ENCODE peak calls at places on chromosomes 1 and 21, in ten cellular contexts. G is OCI-LY7, E is fibroblast of lung, M is PC-3, O is neural progenitor cell, U is IMR-90, V is GM23338, C is mesenchymal stem cell, P is MM.1S, K is DND-41. I is an unnamed sample.

GRCh38 chr1:11961230-11961629 is 19.0 kb upstream of the MFN2 start:
- DNase-seq in G (no peak), E (no peak), M (no peak), O (no peak), U (no peak), V (no peak), C (peak), P (no peak), K (no peak), I (no peak)

GRCh38 chr21:45583831-45584509 is 41.7 kb upstream of the SLC19A1 start:
- DNase-seq in G (no peak), E (no peak), M (no peak), O (no peak), U (no peak), V (no peak), C (no peak), P (no peak), K (no peak), I (no peak)

GRCh38 chr1:220300442-220301121 is 28.3 kb upstream of the RAB3GAP2 start:
- DNase-seq in G (no peak), E (peak), M (peak), O (peak), U (peak), V (peak), C (peak), P (peak), K (no peak), I (peak)

GRCh38 chr1:168834225-168834872 is 105.3 kb upstream of the DPT start:
- DNase-seq in G (no peak), E (no peak), M (no peak), O (no peak), U (no peak), V (no peak), C (no peak), P (no peak), K (no peak), I (no peak)

GRCh38 chr1:152347116-152347728 is 12.6 kb downstream of the FLG2 start:
- DNase-seq in G (peak), E (peak), M (peak), O (peak), U (peak), V (peak), C (peak), P (peak), K (peak), I (peak)

GRCh38 chr1:231337043-231337471 is 595 bp downstream of the EXOC8 start:
- DNase-seq in G (no peak), E (peak), M (no peak), O (no peak), U (no peak), V (peak), C (no peak), P (peak), K (no peak), I (no peak)

GRCh38 chr21:45420623-45421041 is 15.7 kb downstream of the COL18A1 start:
- DNase-seq in G (no peak), E (peak), M (no peak), O (no peak), U (no peak), V (no peak), C (no peak), P (no peak), K (no peak), I (no peak)

GRCh38 chr1:158176399-158176798 is 4.3 kb upstream of the CD1D start:
- DNase-seq in G (peak), E (no peak), M (no peak), O (no peak), U (no peak), V (no peak), C (no peak), P (no peak), K (no peak), I (no peak)

GRCh38 chr1:25474439-25475047 is 43.8 kb downstream of the MACO1 start:
- DNase-seq in G (no peak), E (no peak), M (no peak), O (no peak), U (no peak), V (no peak), C (no peak), P (no peak), K (no peak), I (no peak)

GRCh38 chr1:25550683-25551310 is 7.4 kb downstream of the LDLRAP1 start:
- DNase-seq in G (no peak), E (peak), M (no peak), O (no peak), U (peak), V (no peak), C (no peak), P (no peak), K (no peak), I (no peak)

GRCh38 chr1:9753121-9753531 is 70.6 kb downstream of the CLSTN1 start:
- DNase-seq in G (no peak), E (peak), M (peak), O (no peak), U (peak), V (no peak), C (peak), P (no peak), K (no peak), I (peak)

GRCh38 chr1:51624851-51625250 is 8.0 kb downstream of the OSBPL9 start:
- DNase-seq in G (no peak), E (no peak), M (peak), O (no peak), U (peak), V (no peak), C (peak), P (no peak), K (no peak), I (no peak)

GRCh38 chr1:176857632-176858031 is 306.9 kb downstream of the ASTN1 start:
- DNase-seq in G (no peak), E (peak), M (peak), O (no peak), U (no peak), V (no peak), C (no peak), P (no peak), K (no peak), I (peak)

GRCh38 chr1:99265124-99265523 is 832 bp downstream of the PLPPR4 start:
- DNase-seq in G (no peak), E (no peak), M (no peak), O (no peak), U (no peak), V (no peak), C (no peak), P (no peak), K (no peak), I (no peak)

GRCh38 chr1:193109619-193110018 is 4.4 kb upstream of the GLRX2 start:
- DNase-seq in G (no peak), E (no peak), M (no peak), O (no peak), U (no peak), V (no peak), C (no peak), P (no peak), K (no peak), I (no peak)

GRCh38 chr1:31753623-31754349 is 10.4 kb downstream of the ADGRB2 start:
- DNase-seq in G (no peak), E (no peak), M (no peak), O (no peak), U (peak), V (no peak), C (no peak), P (no peak), K (peak), I (peak)

GRCh38 chr1:93775224-93775623 is 93.6 kb upstream of the BCAR3 start:
- DNase-seq in G (no peak), E (no peak), M (peak), O (no peak), U (no peak), V (no peak), C (no peak), P (no peak), K (no peak), I (no peak)

GRCh38 chr1:89942825-89943658 is 51.9 kb upstream of the ZNF326 start:
- DNase-seq in G (no peak), E (no peak), M (peak), O (no peak), U (peak), V (no peak), C (peak), P (no peak), K (no peak), I (peak)

GRCh38 chr1:167984886-167985489 is 48.1 kb upstream of the MPC2 start:
- DNase-seq in G (no peak), E (peak), M (no peak), O (no peak), U (no peak), V (no peak), C (no peak), P (no peak), K (no peak), I (no peak)

GRCh38 chr1:220879509-220880366 is 495 bp downstream of the HLX start:
- DNase-seq in G (no peak), E (peak), M (peak), O (peak), U (peak), V (peak), C (peak), P (peak), K (no peak), I (peak)

GRCh38 chr1:228344631-228345072 is 62.0 kb downstream of the TRIM11 start:
- DNase-seq in G (no peak), E (no peak), M (peak), O (no peak), U (no peak), V (no peak), C (no peak), P (no peak), K (no peak), I (no peak)

GRCh38 chr21:43703068-43703880 is 15.7 kb upstream of the PDXK start:
- DNase-seq in G (no peak), E (peak), M (no peak), O (peak), U (peak), V (peak), C (peak), P (peak), K (no peak), I (peak)

GRCh38 chr1:84613026-84613425 is 38.8 kb upstream of the CTBS start:
- DNase-seq in G (no peak), E (peak), M (no peak), O (no peak), U (peak), V (no peak), C (no peak), P (no peak), K (no peak), I (peak)

GRCh38 chr1:184771190-184771691 is 16.6 kb upstream of the EDEM3 start:
- DNase-seq in G (peak), E (no peak), M (no peak), O (peak), U (no peak), V (no peak), C (no peak), P (no peak), K (no peak), I (no peak)

GRCh38 chr1:238592586-238592985 is 701.9 kb upstream of the ZP4 start:
- DNase-seq in G (no peak), E (no peak), M (no peak), O (no peak), U (no peak), V (no peak), C (no peak), P (no peak), K (no peak), I (no peak)
- H2AFZ ChIP-seq in G (no peak), E (no peak), M (no peak), O (no peak), U (no peak), V (peak), C (no peak), P (no peak), K (no peak), I (peak)

GRCh38 chr1:39576016-39576657 is 453 bp downstream of the PABPC4 start:
- DNase-seq in G (peak), E (peak), M (peak), O (peak), U (no peak), V (peak), C (peak), P (peak), K (peak), I (peak)
- H2AFZ ChIP-seq in G (no peak), E (no peak), M (no peak), O (peak), U (peak), V (peak), C (no peak), P (no peak), K (peak), I (peak)

GRCh38 chr1:223700942-223701637 is 11.2 kb upstream of the CAPN2 start:
- DNase-seq in G (no peak), E (peak), M (peak), O (no peak), U (peak), V (no peak), C (peak), P (no peak), K (no peak), I (peak)
- H2AFZ ChIP-seq in G (no peak), E (no peak), M (peak), O (no peak), U (peak), V (peak), C (no peak), P (no peak), K (no peak), I (peak)

DNA sequence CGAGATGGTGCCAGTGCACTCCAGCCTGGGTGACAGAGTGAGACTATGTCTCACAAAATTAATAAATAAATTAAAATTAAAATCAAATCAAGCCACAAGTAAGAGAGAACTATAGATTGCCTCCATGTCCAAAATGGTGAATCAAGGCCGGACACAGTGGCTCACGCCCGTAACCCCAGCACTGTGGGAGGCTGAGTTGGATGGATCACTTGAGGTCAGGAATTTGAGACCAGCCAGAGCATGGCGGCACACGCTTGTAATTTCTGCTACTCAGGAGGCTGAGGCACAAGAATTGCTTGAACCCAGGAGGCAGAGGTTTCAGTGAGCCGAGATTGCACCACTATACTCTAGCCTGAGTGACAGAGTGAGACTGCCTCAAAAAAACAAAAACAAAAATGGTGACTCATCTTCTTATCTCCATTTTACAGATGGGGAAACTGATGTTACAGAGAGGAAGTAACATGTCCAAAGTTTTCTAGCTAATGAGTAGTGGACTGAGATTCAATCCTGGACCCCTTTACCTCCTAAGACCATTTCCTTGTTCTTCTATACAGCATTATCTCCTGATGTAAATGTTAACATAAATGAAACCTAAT is 99.0 kb upstream of the HNRNPU start:
- DNase-seq in G (no peak), E (peak), M (no peak), O (no peak), U (peak), V (no peak), C (peak), P (no peak), K (no peak), I (peak)
- H2AFZ ChIP-seq in G (no peak), E (no peak), M (peak), O (no peak), U (no peak), V (no peak), C (no peak), P (no peak), K (peak), I (peak)

GRCh38 chr1:246794261-246795093 is 70.3 kb downstream of the SCCPDH start:
- DNase-seq in G (no peak), E (peak), M (peak), O (peak), U (peak), V (no peak), C (peak), P (no peak), K (no peak), I (peak)
- H2AFZ ChIP-seq in G (no peak), E (peak), M (peak), O (no peak), U (peak), V (peak), C (no peak), P (no peak), K (no peak), I (peak)

GRCh38 chr1:82319526-82319925 is 518.8 kb downstream of the ADGRL2 start:
- DNase-seq in G (no peak), E (peak), M (no peak), O (no peak), U (no peak), V (no peak), C (no peak), P (no peak), K (no peak), I (no peak)
- H2AFZ ChIP-seq in G (no peak), E (no peak), M (no peak), O (no peak), U (no peak), V (no peak), C (no peak), P (no peak), K (no peak), I (no peak)

I was measured in GM23248.